ENCODE peak calls at places on chromosomes 7 and 10, in eight cellular contexts. One of them, this sample, is unnamed.

GRCh38 chr7:131625817-131626372 is 69.5 kb upstream of the PODXL start:
- DNase-seq in anterior cingulate cortex: no peak
- DNase-seq in BJ: peak; percentile 47
- DNase-seq in activated CD8-positive, alpha-beta T cell treated with anti-CD3 and anti-CD28 coated beads, Interleukin-2, amount 10 ng/mL, durations not matched to agents 7 days and 5 days: no peak
- DNase-seq in activated effector memory CD4-positive, alpha-beta T cell treated with anti-CD3 and anti-CD28 coated beads, Interleukin-2, amount 50 U/mL, for 16 hours: no peak
- DNase-seq in NCI-H460: no peak
- DNase-seq in iris pigment epithelial cell: peak; percentile 59
- DNase-seq in RKO: peak; percentile 80
- DNase-seq in this sample: no peak

GRCh38 chr10:125846894-125847293 is 23.5 kb downstream of the BCCIP start:
- DNase-seq in anterior cingulate cortex: no peak
- DNase-seq in BJ: no peak
- DNase-seq in activated CD8-positive, alpha-beta T cell treated with anti-CD3 and anti-CD28 coated beads, Interleukin-2, amount 10 ng/mL, durations not matched to agents 7 days and 5 days: no peak
- DNase-seq in activated effector memory CD4-positive, alpha-beta T cell treated with anti-CD3 and anti-CD28 coated beads, Interleukin-2, amount 50 U/mL, for 16 hours: no peak
- DNase-seq in NCI-H460: no peak
- DNase-seq in iris pigment epithelial cell: no peak
- DNase-seq in RKO: no peak
- DNase-seq in this sample: no peak

GRCh38 chr10:126924915-126925300 is 19.7 kb downstream of the DOCK1 start:
- DNase-seq in anterior cingulate cortex: no peak
- DNase-seq in BJ: no peak
- DNase-seq in activated CD8-positive, alpha-beta T cell treated with anti-CD3 and anti-CD28 coated beads, Interleukin-2, amount 10 ng/mL, durations not matched to agents 7 days and 5 days: no peak
- DNase-seq in activated effector memory CD4-positive, alpha-beta T cell treated with anti-CD3 and anti-CD28 coated beads, Interleukin-2, amount 50 U/mL, for 16 hours: no peak
- DNase-seq in NCI-H460: no peak
- DNase-seq in iris pigment epithelial cell: peak; percentile 55
- DNase-seq in RKO: no peak
- DNase-seq in this sample: no peak

GRCh38 chr7:3063016-3063753 is 19.5 kb upstream of the CARD11 start:
- DNase-seq in anterior cingulate cortex: no peak
- DNase-seq in BJ: no peak
- DNase-seq in activated CD8-positive, alpha-beta T cell treated with anti-CD3 and anti-CD28 coated beads, Interleukin-2, amount 10 ng/mL, durations not matched to agents 7 days and 5 days: peak; percentile 88
- DNase-seq in activated effector memory CD4-positive, alpha-beta T cell treated with anti-CD3 and anti-CD28 coated beads, Interleukin-2, amount 50 U/mL, for 16 hours: peak; percentile 90
- DNase-seq in NCI-H460: no peak
- DNase-seq in iris pigment epithelial cell: no peak
- DNase-seq in RKO: no peak
- DNase-seq in this sample: peak; percentile 59

GRCh38 chr10:108840944-108841343 is 1082.4 kb downstream of the XPNPEP1 start:
- DNase-seq in anterior cingulate cortex: no peak
- DNase-seq in BJ: no peak
- DNase-seq in activated CD8-positive, alpha-beta T cell treated with anti-CD3 and anti-CD28 coated beads, Interleukin-2, amount 10 ng/mL, durations not matched to agents 7 days and 5 days: no peak
- DNase-seq in activated effector memory CD4-positive, alpha-beta T cell treated with anti-CD3 and anti-CD28 coated beads, Interleukin-2, amount 50 U/mL, for 16 hours: no peak
- DNase-seq in NCI-H460: no peak
- DNase-seq in iris pigment epithelial cell: no peak
- DNase-seq in RKO: no peak
- DNase-seq in this sample: no peak

GRCh38 chr10:104128214-104128613 is 6.2 kb downstream of the SFR1 start:
- DNase-seq in anterior cingulate cortex: no peak
- DNase-seq in BJ: no peak
- DNase-seq in activated CD8-positive, alpha-beta T cell treated with anti-CD3 and anti-CD28 coated beads, Interleukin-2, amount 10 ng/mL, durations not matched to agents 7 days and 5 days: no peak
- DNase-seq in activated effector memory CD4-positive, alpha-beta T cell treated with anti-CD3 and anti-CD28 coated beads, Interleukin-2, amount 50 U/mL, for 16 hours: no peak
- DNase-seq in NCI-H460: no peak
- DNase-seq in iris pigment epithelial cell: peak; percentile 49
- DNase-seq in RKO: no peak
- DNase-seq in this sample: no peak

GRCh38 chr7:127391591-127392181 is 822 bp downstream of the ZNF800 start:
- DNase-seq in anterior cingulate cortex: no peak
- DNase-seq in BJ: no peak
- DNase-seq in activated CD8-positive, alpha-beta T cell treated with anti-CD3 and anti-CD28 coated beads, Interleukin-2, amount 10 ng/mL, durations not matched to agents 7 days and 5 days: peak; percentile 70
- DNase-seq in activated effector memory CD4-positive, alpha-beta T cell treated with anti-CD3 and anti-CD28 coated beads, Interleukin-2, amount 50 U/mL, for 16 hours: peak; percentile 85
- DNase-seq in NCI-H460: no peak
- DNase-seq in iris pigment epithelial cell: peak; percentile 39
- DNase-seq in RKO: peak; percentile 67
- DNase-seq in this sample: peak; percentile 53

GRCh38 chr10:95284807-95285206 is 6.0 kb downstream of the PDLIM1 start:
- DNase-seq in anterior cingulate cortex: no peak
- DNase-seq in BJ: no peak
- DNase-seq in activated CD8-positive, alpha-beta T cell treated with anti-CD3 and anti-CD28 coated beads, Interleukin-2, amount 10 ng/mL, durations not matched to agents 7 days and 5 days: no peak
- DNase-seq in activated effector memory CD4-positive, alpha-beta T cell treated with anti-CD3 and anti-CD28 coated beads, Interleukin-2, amount 50 U/mL, for 16 hours: no peak
- DNase-seq in NCI-H460: no peak
- DNase-seq in iris pigment epithelial cell: no peak
- DNase-seq in RKO: no peak
- DNase-seq in this sample: no peak

GRCh38 chr7:15334524-15335269 is 227.1 kb downstream of the AGMO start:
- DNase-seq in anterior cingulate cortex: no peak
- DNase-seq in BJ: no peak
- DNase-seq in activated CD8-positive, alpha-beta T cell treated with anti-CD3 and anti-CD28 coated beads, Interleukin-2, amount 10 ng/mL, durations not matched to agents 7 days and 5 days: no peak
- DNase-seq in activated effector memory CD4-positive, alpha-beta T cell treated with anti-CD3 and anti-CD28 coated beads, Interleukin-2, amount 50 U/mL, for 16 hours: no peak
- DNase-seq in NCI-H460: no peak
- DNase-seq in iris pigment epithelial cell: no peak
- DNase-seq in RKO: no peak
- DNase-seq in this sample: no peak

GRCh38 chr7:85041599-85042216 is 145.1 kb downstream of the SEMA3D start:
- DNase-seq in anterior cingulate cortex: peak; percentile 26
- DNase-seq in BJ: peak; percentile 22
- DNase-seq in activated CD8-positive, alpha-beta T cell treated with anti-CD3 and anti-CD28 coated beads, Interleukin-2, amount 10 ng/mL, durations not matched to agents 7 days and 5 days: peak; percentile 28
- DNase-seq in activated effector memory CD4-positive, alpha-beta T cell treated with anti-CD3 and anti-CD28 coated beads, Interleukin-2, amount 50 U/mL, for 16 hours: no peak
- DNase-seq in NCI-H460: peak; percentile 77
- DNase-seq in iris pigment epithelial cell: peak; percentile 66
- DNase-seq in RKO: peak; percentile 72
- DNase-seq in this sample: no peak

GRCh38 chr7:21911341-21911875 is 34.3 kb downstream of the CDCA7L start:
- DNase-seq in anterior cingulate cortex: no peak
- DNase-seq in BJ: peak; percentile 92
- DNase-seq in activated CD8-positive, alpha-beta T cell treated with anti-CD3 and anti-CD28 coated beads, Interleukin-2, amount 10 ng/mL, durations not matched to agents 7 days and 5 days: no peak
- DNase-seq in activated effector memory CD4-positive, alpha-beta T cell treated with anti-CD3 and anti-CD28 coated beads, Interleukin-2, amount 50 U/mL, for 16 hours: no peak
- DNase-seq in NCI-H460: no peak
- DNase-seq in iris pigment epithelial cell: peak; percentile 80
- DNase-seq in RKO: no peak
- DNase-seq in this sample: no peak

GRCh38 chr7:100893910-100894763 is 1.6 kb downstream of the ACHE start:
- DNase-seq in anterior cingulate cortex: no peak
- DNase-seq in BJ: no peak
- DNase-seq in activated CD8-positive, alpha-beta T cell treated with anti-CD3 and anti-CD28 coated beads, Interleukin-2, amount 10 ng/mL, durations not matched to agents 7 days and 5 days: no peak
- DNase-seq in activated effector memory CD4-positive, alpha-beta T cell treated with anti-CD3 and anti-CD28 coated beads, Interleukin-2, amount 50 U/mL, for 16 hours: no peak
- DNase-seq in NCI-H460: no peak
- DNase-seq in iris pigment epithelial cell: no peak
- DNase-seq in RKO: no peak
- DNase-seq in this sample: no peak

GRCh38 chr7:138705122-138705521 is 4.0 kb upstream of the SVOPL start:
- DNase-seq in anterior cingulate cortex: no peak
- DNase-seq in BJ: no peak
- DNase-seq in activated CD8-positive, alpha-beta T cell treated with anti-CD3 and anti-CD28 coated beads, Interleukin-2, amount 10 ng/mL, durations not matched to agents 7 days and 5 days: no peak
- DNase-seq in activated effector memory CD4-positive, alpha-beta T cell treated with anti-CD3 and anti-CD28 coated beads, Interleukin-2, amount 50 U/mL, for 16 hours: no peak
- DNase-seq in NCI-H460: no peak
- DNase-seq in iris pigment epithelial cell: no peak
- DNase-seq in RKO: no peak
- DNase-seq in this sample: no peak

GRCh38 chr7:155263522-155264197 is 34.0 kb upstream of the INSIG1 start:
- DNase-seq in anterior cingulate cortex: no peak
- DNase-seq in BJ: no peak
- DNase-seq in activated CD8-positive, alpha-beta T cell treated with anti-CD3 and anti-CD28 coated beads, Interleukin-2, amount 10 ng/mL, durations not matched to agents 7 days and 5 days: no peak
- DNase-seq in activated effector memory CD4-positive, alpha-beta T cell treated with anti-CD3 and anti-CD28 coated beads, Interleukin-2, amount 50 U/mL, for 16 hours: no peak
- DNase-seq in NCI-H460: no peak
- DNase-seq in iris pigment epithelial cell: no peak
- DNase-seq in RKO: no peak
- DNase-seq in this sample: no peak

GRCh38 chr10:120336910-120337540 is 120.0 kb upstream of the PLPP4 start:
- DNase-seq in anterior cingulate cortex: no peak
- DNase-seq in BJ: no peak
- DNase-seq in activated CD8-positive, alpha-beta T cell treated with anti-CD3 and anti-CD28 coated beads, Interleukin-2, amount 10 ng/mL, durations not matched to agents 7 days and 5 days: peak; percentile 64
- DNase-seq in activated effector memory CD4-positive, alpha-beta T cell treated with anti-CD3 and anti-CD28 coated beads, Interleukin-2, amount 50 U/mL, for 16 hours: peak; percentile 84
- DNase-seq in NCI-H460: peak; percentile 43
- DNase-seq in iris pigment epithelial cell: peak; percentile 46
- DNase-seq in RKO: peak; percentile 45
- DNase-seq in this sample: peak; percentile 8

GRCh38 chr7:2471022-2471329 is 5.2 kb downstream of the GRIFIN start:
- DNase-seq in anterior cingulate cortex: no peak
- DNase-seq in BJ: no peak
- DNase-seq in activated CD8-positive, alpha-beta T cell treated with anti-CD3 and anti-CD28 coated beads, Interleukin-2, amount 10 ng/mL, durations not matched to agents 7 days and 5 days: no peak
- DNase-seq in activated effector memory CD4-positive, alpha-beta T cell treated with anti-CD3 and anti-CD28 coated beads, Interleukin-2, amount 50 U/mL, for 16 hours: no peak
- DNase-seq in NCI-H460: no peak
- DNase-seq in iris pigment epithelial cell: peak; percentile 77
- DNase-seq in RKO: peak; percentile 32
- DNase-seq in this sample: no peak

GRCh38 chr7:46015107-46015868 is 94.2 kb upstream of the IGFBP3 start:
- DNase-seq in anterior cingulate cortex: no peak
- DNase-seq in BJ: no peak
- DNase-seq in activated CD8-positive, alpha-beta T cell treated with anti-CD3 and anti-CD28 coated beads, Interleukin-2, amount 10 ng/mL, durations not matched to agents 7 days and 5 days: no peak
- DNase-seq in activated effector memory CD4-positive, alpha-beta T cell treated with anti-CD3 and anti-CD28 coated beads, Interleukin-2, amount 50 U/mL, for 16 hours: no peak
- DNase-seq in NCI-H460: no peak
- DNase-seq in iris pigment epithelial cell: peak; percentile 74
- DNase-seq in RKO: no peak
- DNase-seq in this sample: no peak

GRCh38 chr10:122192142-122192541 is 79.0 kb upstream of the BTBD16 start:
- DNase-seq in anterior cingulate cortex: peak; percentile 19
- DNase-seq in BJ: no peak
- DNase-seq in activated CD8-positive, alpha-beta T cell treated with anti-CD3 and anti-CD28 coated beads, Interleukin-2, amount 10 ng/mL, durations not matched to agents 7 days and 5 days: no peak
- DNase-seq in activated effector memory CD4-positive, alpha-beta T cell treated with anti-CD3 and anti-CD28 coated beads, Interleukin-2, amount 50 U/mL, for 16 hours: no peak
- DNase-seq in NCI-H460: no peak
- DNase-seq in iris pigment epithelial cell: no peak
- DNase-seq in RKO: no peak
- DNase-seq in this sample: no peak

GRCh38 chr7:133070562-133070961 is 11.3 kb downstream of the CHCHD3 start:
- DNase-seq in anterior cingulate cortex: no peak
- DNase-seq in BJ: no peak
- DNase-seq in activated CD8-positive, alpha-beta T cell treated with anti-CD3 and anti-CD28 coated beads, Interleukin-2, amount 10 ng/mL, durations not matched to agents 7 days and 5 days: no peak
- DNase-seq in activated effector memory CD4-positive, alpha-beta T cell treated with anti-CD3 and anti-CD28 coated beads, Interleukin-2, amount 50 U/mL, for 16 hours: no peak
- DNase-seq in NCI-H460: no peak
- DNase-seq in iris pigment epithelial cell: no peak
- DNase-seq in RKO: no peak
- DNase-seq in this sample: no peak

GRCh38 chr7:41834805-41835694 is 132.2 kb upstream of the INHBA start:
- DNase-seq in anterior cingulate cortex: no peak
- DNase-seq in BJ: no peak
- DNase-seq in activated CD8-positive, alpha-beta T cell treated with anti-CD3 and anti-CD28 coated beads, Interleukin-2, amount 10 ng/mL, durations not matched to agents 7 days and 5 days: no peak
- DNase-seq in activated effector memory CD4-positive, alpha-beta T cell treated with anti-CD3 and anti-CD28 coated beads, Interleukin-2, amount 50 U/mL, for 16 hours: no peak
- DNase-seq in NCI-H460: no peak
- DNase-seq in iris pigment epithelial cell: peak; percentile 17
- DNase-seq in RKO: no peak
- DNase-seq in this sample: no peak

GRCh38 chr10:21687197-21687993 is 153.4 kb downstream of the MLLT10 start:
- DNase-seq in anterior cingulate cortex: no peak
- DNase-seq in BJ: no peak
- DNase-seq in activated CD8-positive, alpha-beta T cell treated with anti-CD3 and anti-CD28 coated beads, Interleukin-2, amount 10 ng/mL, durations not matched to agents 7 days and 5 days: no peak
- DNase-seq in activated effector memory CD4-positive, alpha-beta T cell treated with anti-CD3 and anti-CD28 coated beads, Interleukin-2, amount 50 U/mL, for 16 hours: no peak
- DNase-seq in NCI-H460: peak; percentile 70
- DNase-seq in iris pigment epithelial cell: no peak
- DNase-seq in RKO: no peak
- DNase-seq in this sample: no peak

GRCh38 chr7:101233907-101234547 is 3.6 kb downstream of the CLDN15 start:
- DNase-seq in anterior cingulate cortex: no peak
- DNase-seq in BJ: no peak
- DNase-seq in activated CD8-positive, alpha-beta T cell treated with anti-CD3 and anti-CD28 coated beads, Interleukin-2, amount 10 ng/mL, durations not matched to agents 7 days and 5 days: no peak
- DNase-seq in activated effector memory CD4-positive, alpha-beta T cell treated with anti-CD3 and anti-CD28 coated beads, Interleukin-2, amount 50 U/mL, for 16 hours: no peak
- DNase-seq in NCI-H460: no peak
- DNase-seq in iris pigment epithelial cell: no peak
- DNase-seq in RKO: no peak
- DNase-seq in this sample: no peak

GRCh38 chr10:27285093-27285492 is 44.5 kb upstream of the ACBD5 start:
- DNase-seq in anterior cingulate cortex: no peak
- DNase-seq in BJ: no peak
- DNase-seq in activated CD8-positive, alpha-beta T cell treated with anti-CD3 and anti-CD28 coated beads, Interleukin-2, amount 10 ng/mL, durations not matched to agents 7 days and 5 days: peak; percentile 56
- DNase-seq in activated effector memory CD4-positive, alpha-beta T cell treated with anti-CD3 and anti-CD28 coated beads, Interleukin-2, amount 50 U/mL, for 16 hours: peak; percentile 68
- DNase-seq in NCI-H460: no peak
- DNase-seq in iris pigment epithelial cell: peak; percentile 8
- DNase-seq in RKO: peak; percentile 25
- DNase-seq in this sample: peak; percentile 33

GRCh38 chr7:100679129-100679926 is 5.8 kb downstream of the GNB2 start:
- DNase-seq in anterior cingulate cortex: no peak
- DNase-seq in BJ: no peak
- DNase-seq in activated CD8-positive, alpha-beta T cell treated with anti-CD3 and anti-CD28 coated beads, Interleukin-2, amount 10 ng/mL, durations not matched to agents 7 days and 5 days: no peak
- DNase-seq in activated effector memory CD4-positive, alpha-beta T cell treated with anti-CD3 and anti-CD28 coated beads, Interleukin-2, amount 50 U/mL, for 16 hours: no peak
- DNase-seq in NCI-H460: no peak
- DNase-seq in iris pigment epithelial cell: no peak
- DNase-seq in RKO: no peak
- DNase-seq in this sample: no peak

GRCh38 chr7:90433221-90433620 is 30.0 kb downstream of the CLDN12 start:
- DNase-seq in anterior cingulate cortex: no peak
- DNase-seq in BJ: no peak
- DNase-seq in activated CD8-positive, alpha-beta T cell treated with anti-CD3 and anti-CD28 coated beads, Interleukin-2, amount 10 ng/mL, durations not matched to agents 7 days and 5 days: no peak
- DNase-seq in activated effector memory CD4-positive, alpha-beta T cell treated with anti-CD3 and anti-CD28 coated beads, Interleukin-2, amount 50 U/mL, for 16 hours: no peak
- DNase-seq in NCI-H460: no peak
- DNase-seq in iris pigment epithelial cell: no peak
- DNase-seq in RKO: no peak
- DNase-seq in this sample: no peak

GRCh38 chr7:36653671-36654355 is 70.5 kb downstream of the AOAH start:
- DNase-seq in anterior cingulate cortex: no peak
- DNase-seq in BJ: no peak
- DNase-seq in activated CD8-positive, alpha-beta T cell treated with anti-CD3 and anti-CD28 coated beads, Interleukin-2, amount 10 ng/mL, durations not matched to agents 7 days and 5 days: no peak
- DNase-seq in activated effector memory CD4-positive, alpha-beta T cell treated with anti-CD3 and anti-CD28 coated beads, Interleukin-2, amount 50 U/mL, for 16 hours: no peak
- DNase-seq in NCI-H460: no peak
- DNase-seq in iris pigment epithelial cell: peak; percentile 58
- DNase-seq in RKO: no peak
- DNase-seq in this sample: no peak

GRCh38 chr10:7826971-7827370 is 8.7 kb downstream of the TAF3 start:
- DNase-seq in anterior cingulate cortex: no peak
- DNase-seq in BJ: no peak
- DNase-seq in activated CD8-positive, alpha-beta T cell treated with anti-CD3 and anti-CD28 coated beads, Interleukin-2, amount 10 ng/mL, durations not matched to agents 7 days and 5 days: no peak
- DNase-seq in activated effector memory CD4-positive, alpha-beta T cell treated with anti-CD3 and anti-CD28 coated beads, Interleukin-2, amount 50 U/mL, for 16 hours: no peak
- DNase-seq in NCI-H460: peak; percentile 54
- DNase-seq in iris pigment epithelial cell: peak; percentile 80
- DNase-seq in RKO: peak; percentile 78
- DNase-seq in this sample: no peak

GRCh38 chr7:1046722-1047679 is 2.7 kb downstream of the GPR146 start:
- DNase-seq in anterior cingulate cortex: no peak
- DNase-seq in BJ: no peak
- DNase-seq in activated CD8-positive, alpha-beta T cell treated with anti-CD3 and anti-CD28 coated beads, Interleukin-2, amount 10 ng/mL, durations not matched to agents 7 days and 5 days: peak; percentile 50
- DNase-seq in activated effector memory CD4-positive, alpha-beta T cell treated with anti-CD3 and anti-CD28 coated beads, Interleukin-2, amount 50 U/mL, for 16 hours: peak; percentile 83
- DNase-seq in NCI-H460: no peak
- DNase-seq in iris pigment epithelial cell: no peak
- DNase-seq in RKO: no peak
- DNase-seq in this sample: peak; percentile 80